ENCODE peak calls at places on chromosomes 2 and 18, in eight cellular contexts. One of them, this sample, is unnamed.

GRCh38 chr2:138447889-138448570 is 53.5 kb upstream of the SPOPL start:
- DNase-seq in NCI-H146: peak
- DNase-seq in M059J: no peak
- DNase-seq in mucosa of descending colon: no peak
- DNase-seq in HuH-7: no peak
- DNase-seq in CD8-positive, alpha-beta T cell: no peak
- DNase-seq in IMR-90: no peak
- DNase-seq in fibroblast of the aortic adventitia: no peak
- DNase-seq in this sample: no peak

GRCh38 chr2:71791501-71792135 is 338.3 kb downstream of the DYSF start:
- DNase-seq in IMR-90: no peak
- DNase-seq in fibroblast of the aortic adventitia: no peak
- DNase-seq in M059J: no peak
- DNase-seq in NCI-H146: no peak
- DNase-seq in HuH-7: no peak
- DNase-seq in mucosa of descending colon: no peak
- DNase-seq in CD8-positive, alpha-beta T cell: no peak
- DNase-seq in this sample: no peak

GRCh38 chr2:204678031-204678430 is 132.8 kb downstream of the PARD3B start:
- DNase-seq in NCI-H146: no peak
- DNase-seq in fibroblast of the aortic adventitia: no peak
- DNase-seq in mucosa of descending colon: no peak
- DNase-seq in HuH-7: no peak
- DNase-seq in CD8-positive, alpha-beta T cell: no peak
- DNase-seq in M059J: no peak
- DNase-seq in IMR-90: no peak
- DNase-seq in this sample: no peak

GRCh38 chr2:38243186-38243890 is 133.7 kb downstream of the ATL2 start:
- DNase-seq in CD8-positive, alpha-beta T cell: no peak
- DNase-seq in M059J: no peak
- DNase-seq in NCI-H146: no peak
- DNase-seq in IMR-90: no peak
- DNase-seq in mucosa of descending colon: no peak
- DNase-seq in fibroblast of the aortic adventitia: no peak
- DNase-seq in HuH-7: no peak
- DNase-seq in this sample: no peak

GRCh38 chr2:109647636-109648035 is 33.5 kb downstream of the SOWAHC start:
- DNase-seq in CD8-positive, alpha-beta T cell: no peak
- DNase-seq in fibroblast of the aortic adventitia: peak
- DNase-seq in M059J: peak
- DNase-seq in HuH-7: no peak
- DNase-seq in mucosa of descending colon: no peak
- DNase-seq in IMR-90: peak
- DNase-seq in NCI-H146: no peak
- DNase-seq in this sample: no peak

GRCh38 chr18:55502346-55502710 is 85.7 kb downstream of the TCF4 start:
- DNase-seq in CD8-positive, alpha-beta T cell: no peak
- DNase-seq in IMR-90: no peak
- DNase-seq in M059J: peak
- DNase-seq in HuH-7: no peak
- DNase-seq in fibroblast of the aortic adventitia: no peak
- DNase-seq in NCI-H146: no peak
- DNase-seq in mucosa of descending colon: no peak
- DNase-seq in this sample: no peak

GRCh38 chr18:34039194-34039593 is 185.5 kb downstream of the NOL4 start:
- DNase-seq in fibroblast of the aortic adventitia: no peak
- DNase-seq in HuH-7: no peak
- DNase-seq in M059J: no peak
- DNase-seq in CD8-positive, alpha-beta T cell: no peak
- DNase-seq in IMR-90: no peak
- DNase-seq in NCI-H146: no peak
- DNase-seq in mucosa of descending colon: no peak
- DNase-seq in this sample: no peak

GRCh38 chr2:200515155-200515554 is 5.3 kb upstream of the KCTD18 start:
- DNase-seq in mucosa of descending colon: no peak
- DNase-seq in NCI-H146: no peak
- DNase-seq in M059J: no peak
- DNase-seq in fibroblast of the aortic adventitia: no peak
- DNase-seq in HuH-7: no peak
- DNase-seq in IMR-90: no peak
- DNase-seq in CD8-positive, alpha-beta T cell: no peak
- DNase-seq in this sample: no peak

GRCh38 chr18:3409811-3410210 is 40.2 kb upstream of the TGIF1 start:
- DNase-seq in mucosa of descending colon: no peak
- DNase-seq in CD8-positive, alpha-beta T cell: no peak
- DNase-seq in HuH-7: no peak
- DNase-seq in M059J: no peak
- DNase-seq in fibroblast of the aortic adventitia: no peak
- DNase-seq in IMR-90: no peak
- DNase-seq in NCI-H146: no peak
- DNase-seq in this sample: no peak

GRCh38 chr18:3885209-3885792 is 435.3 kb downstream of the TGIF1 start:
- DNase-seq in NCI-H146: peak
- DNase-seq in fibroblast of the aortic adventitia: no peak
- DNase-seq in mucosa of descending colon: no peak
- DNase-seq in HuH-7: peak
- DNase-seq in CD8-positive, alpha-beta T cell: no peak
- DNase-seq in IMR-90: no peak
- DNase-seq in M059J: no peak
- DNase-seq in this sample: no peak

GRCh38 chr18:3593381-3593903 is 143.5 kb downstream of the TGIF1 start:
- DNase-seq in mucosa of descending colon: no peak
- DNase-seq in fibroblast of the aortic adventitia: peak
- DNase-seq in NCI-H146: peak
- DNase-seq in HuH-7: no peak
- DNase-seq in M059J: peak
- DNase-seq in IMR-90: peak
- DNase-seq in CD8-positive, alpha-beta T cell: no peak
- DNase-seq in this sample: no peak